ENCODE peak calls at places on chromosomes 6 and 20, in five cellular contexts. One of them, this sample, is unnamed.

GRCh38 chr20:61896058-61896961 is 169.4 kb downstream of the TAF4 start:
- DNase-seq in breast epithelium: no peak
- DNase-seq in lung: no peak
- DNase-seq in stomach: peak
- DNase-seq in colonic mucosa: no peak
- DNase-seq in this sample: peak

GRCh38 chr6:124999105-124999764 is 37.0 kb downstream of the RNF217 start:
- DNase-seq in stomach: peak
- DNase-seq in colonic mucosa: peak
- DNase-seq in lung: no peak
- DNase-seq in breast epithelium: peak
- DNase-seq in this sample: peak

GRCh38 chr6:150334790-150335783 is 33.7 kb upstream of the IYD start:
- DNase-seq in colonic mucosa: peak
- DNase-seq in breast epithelium: peak
- DNase-seq in lung: peak
- DNase-seq in stomach: no peak
- DNase-seq in this sample: peak

GRCh38 chr20:46311039-46311650 is 2.8 kb upstream of the CDH22 start:
- DNase-seq in lung: no peak
- DNase-seq in stomach: no peak
- DNase-seq in breast epithelium: no peak
- DNase-seq in colonic mucosa: no peak
- DNase-seq in this sample: peak

GRCh38 chr6:166542580-166542912 is 43.9 kb downstream of the RAMACL start:
- DNase-seq in lung: peak
- DNase-seq in colonic mucosa: peak
- DNase-seq in breast epithelium: no peak
- DNase-seq in stomach: peak
- DNase-seq in this sample: peak

GRCh38 chr6:113529191-113529590 is 328.0 kb upstream of the MARCKS start:
- DNase-seq in colonic mucosa: no peak
- DNase-seq in stomach: no peak
- DNase-seq in breast epithelium: no peak
- DNase-seq in lung: no peak
- DNase-seq in this sample: peak

GRCh38 chr6:26329763-26330511 is 35.1 kb upstream of the BTN3A2 start:
- DNase-seq in colonic mucosa: peak
- DNase-seq in lung: no peak
- DNase-seq in breast epithelium: no peak
- DNase-seq in stomach: no peak
- DNase-seq in this sample: peak

GRCh38 chr20:2751868-2752630 is 48.4 kb downstream of the CPXM1 start:
- DNase-seq in colonic mucosa: no peak
- DNase-seq in lung: no peak
- DNase-seq in stomach: peak
- DNase-seq in breast epithelium: no peak
- DNase-seq in this sample: peak

GRCh38 chr6:78607188-78607587 is 260.2 kb upstream of the IRAK1BP1 start:
- DNase-seq in lung: no peak
- DNase-seq in breast epithelium: no peak
- DNase-seq in colonic mucosa: no peak
- DNase-seq in stomach: no peak
- DNase-seq in this sample: no peak

GRCh38 chr20:34541917-34542316 is 16.6 kb upstream of the MAP1LC3A start:
- DNase-seq in breast epithelium: no peak
- DNase-seq in stomach: no peak
- DNase-seq in colonic mucosa: no peak
- DNase-seq in lung: no peak
- DNase-seq in this sample: no peak

GRCh38 chr6:135358251-135358821 is 139.2 kb downstream of the AHI1 start:
- DNase-seq in stomach: no peak
- DNase-seq in lung: no peak
- DNase-seq in breast epithelium: no peak
- DNase-seq in colonic mucosa: no peak
- DNase-seq in this sample: peak

GRCh38 chr6:156816505-156816904 is 39.3 kb downstream of the ARID1B start:
- DNase-seq in colonic mucosa: no peak
- DNase-seq in stomach: peak
- DNase-seq in lung: peak
- DNase-seq in breast epithelium: no peak
- DNase-seq in this sample: no peak

GRCh38 chr20:62523473-62524203 is 47.8 kb upstream of the GATA5 start:
- DNase-seq in stomach: no peak
- DNase-seq in colonic mucosa: no peak
- DNase-seq in lung: no peak
- DNase-seq in breast epithelium: no peak
- DNase-seq in this sample: peak

GRCh38 chr6:97765480-97765879 is 482.5 kb upstream of the MMS22L start:
- DNase-seq in colonic mucosa: no peak
- DNase-seq in lung: no peak
- DNase-seq in stomach: no peak
- DNase-seq in breast epithelium: no peak
- DNase-seq in this sample: peak

GRCh38 chr6:168093071-168093505 is 14.1 kb upstream of the FRMD1 start:
- DNase-seq in stomach: peak
- DNase-seq in breast epithelium: no peak
- DNase-seq in lung: no peak
- DNase-seq in colonic mucosa: peak
- DNase-seq in this sample: no peak

GRCh38 chr6:19298422-19298821 is 538.7 kb upstream of the ID4 start:
- DNase-seq in colonic mucosa: no peak
- DNase-seq in lung: no peak
- DNase-seq in breast epithelium: no peak
- DNase-seq in stomach: no peak
- DNase-seq in this sample: no peak
- H3K27ac ChIP-seq in colonic mucosa: no peak
- H3K27ac ChIP-seq in lung: no peak
- H3K27ac ChIP-seq in breast epithelium: no peak
- H3K27ac ChIP-seq in stomach: no peak
- H3K27ac ChIP-seq in this sample: no peak

GRCh38 chr6:44201200-44201599 is 15.5 kb upstream of the MYMX start:
- DNase-seq in colonic mucosa: peak
- DNase-seq in stomach: peak
- DNase-seq in breast epithelium: peak
- DNase-seq in lung: no peak
- DNase-seq in this sample: no peak

GRCh38 chr6:44201638-44202303 is 15.0 kb upstream of the MYMX start:
- DNase-seq in stomach: no peak
- DNase-seq in breast epithelium: peak
- DNase-seq in colonic mucosa: no peak
- DNase-seq in lung: no peak
- DNase-seq in this sample: no peak

GRCh38 chr6:44202972-44203750 is 13.6 kb upstream of the MYMX start:
- DNase-seq in colonic mucosa: no peak
- DNase-seq in stomach: no peak
- DNase-seq in breast epithelium: no peak
- DNase-seq in lung: no peak
- DNase-seq in this sample: peak

GRCh38 chr6:44203955-44204354 is 12.8 kb upstream of the MYMX start:
- DNase-seq in stomach: no peak
- DNase-seq in colonic mucosa: peak
- DNase-seq in breast epithelium: no peak
- DNase-seq in lung: no peak
- DNase-seq in this sample: peak

GRCh38 chr6:44202332-44202971 is 14.3 kb upstream of the MYMX start:
- DNase-seq in lung: no peak
- DNase-seq in breast epithelium: no peak
- DNase-seq in stomach: no peak
- DNase-seq in colonic mucosa: no peak
- DNase-seq in this sample: no peak
- H3K27ac ChIP-seq in lung: peak
- H3K27ac ChIP-seq in breast epithelium: peak
- H3K27ac ChIP-seq in stomach: peak
- H3K27ac ChIP-seq in colonic mucosa: no peak
- H3K27ac ChIP-seq in this sample: no peak

GRCh38 chr6:36684447-36684812 is 5.9 kb downstream of the CDKN1A start:
- DNase-seq in breast epithelium: no peak
- DNase-seq in stomach: no peak
- DNase-seq in lung: no peak
- DNase-seq in colonic mucosa: no peak
- DNase-seq in this sample: no peak

GRCh38 chr6:36683656-36684446 is 5.3 kb downstream of the CDKN1A start:
- DNase-seq in stomach: no peak
- DNase-seq in colonic mucosa: no peak
- DNase-seq in lung: no peak
- DNase-seq in breast epithelium: no peak
- DNase-seq in this sample: no peak

GRCh38 chr6:36685198-36685919 is 6.8 kb downstream of the CDKN1A start:
- DNase-seq in breast epithelium: no peak
- DNase-seq in colonic mucosa: no peak
- DNase-seq in lung: no peak
- DNase-seq in stomach: no peak
- DNase-seq in this sample: no peak

GRCh38 chr6:36683145-36683655 is 4.7 kb downstream of the CDKN1A start:
- DNase-seq in breast epithelium: no peak
- DNase-seq in colonic mucosa: no peak
- DNase-seq in lung: no peak
- DNase-seq in stomach: peak
- DNase-seq in this sample: peak

DNA sequence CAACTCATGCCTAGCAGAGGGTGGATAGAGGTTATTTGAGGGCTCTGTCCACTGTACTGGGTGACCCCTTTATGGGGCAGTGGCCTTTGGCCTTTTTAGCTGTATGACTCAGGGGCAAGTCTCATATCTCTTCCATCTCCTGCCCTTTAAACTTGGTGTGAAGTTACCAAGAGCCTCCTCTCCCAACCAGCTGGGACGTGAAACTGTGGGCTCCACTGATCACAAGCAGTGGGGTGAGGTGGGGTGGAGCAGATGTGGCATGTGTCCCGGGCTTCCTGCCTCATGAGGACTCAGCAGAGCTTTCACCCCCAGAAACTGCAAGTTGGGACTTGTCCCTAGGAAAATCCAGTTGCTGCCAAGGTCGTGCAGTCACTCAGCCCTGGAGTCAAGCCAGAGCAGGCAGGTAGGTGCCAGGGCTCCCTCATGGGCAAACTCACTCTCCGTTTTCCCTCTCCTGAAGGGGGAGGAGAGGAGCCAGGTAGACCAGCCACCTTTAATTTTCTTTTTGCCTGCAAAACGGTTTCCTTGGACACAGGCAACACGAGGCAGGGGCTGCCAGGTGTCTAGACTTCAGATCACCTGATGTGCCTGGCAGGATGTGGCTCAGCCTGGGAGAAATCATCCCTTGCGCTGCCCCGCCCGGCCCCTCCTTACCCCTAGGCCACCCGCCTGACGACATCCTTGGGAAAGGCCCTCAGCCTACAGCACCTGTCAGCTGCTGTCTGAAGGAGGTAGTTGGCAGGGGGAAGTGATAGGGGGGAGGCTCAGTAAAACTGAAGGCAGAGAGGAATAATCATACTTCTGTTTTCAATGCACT is 4.0 kb downstream of the CDKN1A start:
- DNase-seq in stomach: peak
- DNase-seq in colonic mucosa: peak
- DNase-seq in lung: peak
- DNase-seq in breast epithelium: peak
- DNase-seq in this sample: peak
- H3K27ac ChIP-seq in stomach: peak
- H3K27ac ChIP-seq in colonic mucosa: peak
- H3K27ac ChIP-seq in lung: no peak
- H3K27ac ChIP-seq in breast epithelium: peak
- H3K27ac ChIP-seq in this sample: peak

GRCh38 chr20:381581-382290 is 1.2 kb downstream of the TRIB3 start:
- DNase-seq in colonic mucosa: peak
- DNase-seq in lung: peak
- DNase-seq in breast epithelium: peak
- DNase-seq in stomach: peak
- DNase-seq in this sample: peak
- H3K27ac ChIP-seq in colonic mucosa: peak
- H3K27ac ChIP-seq in lung: peak
- H3K27ac ChIP-seq in breast epithelium: peak
- H3K27ac ChIP-seq in stomach: peak
- H3K27ac ChIP-seq in this sample: peak

This sample was measured in PC-3.